ENCODE peak calls at places on chromosome 4, in four cellular contexts. Y is HCT116, H is H1, X is K562. Z is an unnamed sample.

GRCh38 chr4:173504181-173504503 is 25.9 kb downstream of the HAND2 start:
- DNase-seq in Y (no peak), H (no peak), X (no peak), Z (no peak)

GRCh38 chr4:11623726-11624037 is 195.0 kb upstream of the HS3ST1 start:
- DNase-seq in Y (no peak), H (no peak), X (no peak), Z (no peak)

GRCh38 chr4:25590171-25590570 is 65.5 kb upstream of the SLC34A2 start:
- DNase-seq in Y (no peak), H (no peak), X (no peak), Z (no peak)

GRCh38 chr4:81519856-81520255 is 48.1 kb upstream of the RASGEF1B start:
- DNase-seq in Y (no peak), H (no peak), X (no peak), Z (no peak)

GRCh38 chr4:84939111-84939510 is 27.4 kb downstream of the WDFY3 start:
- DNase-seq in Y (no peak), H (no peak), X (no peak), Z (no peak)

GRCh38 chr4:181909368-181909767 is 333.8 kb upstream of the TENM3 start:
- DNase-seq in Y (no peak), H (no peak), X (no peak), Z (no peak)

GRCh38 chr4:95091272-95091671 is 333.5 kb downstream of the BMPR1B start:
- DNase-seq in Y (no peak), H (no peak), X (no peak), Z (no peak)

GRCh38 chr4:136858911-136859310 is 673.4 kb downstream of the PCDH18 start:
- DNase-seq in Y (no peak), H (no peak), X (no peak), Z (no peak)

GRCh38 chr4:40335508-40335860 is 351 bp downstream of the CHRNA9 start:
- DNase-seq in Y (no peak), H (no peak), X (no peak), Z (no peak)

GRCh38 chr4:1417522-1418390 is 11.5 kb upstream of the NKX1-1 start:
- DNase-seq in Y (no peak), H (no peak), X (no peak), Z (peak; percentile 29)

GRCh38 chr4:140071806-140072205 is 82.2 kb downstream of the MAML3 start:
- DNase-seq in Y (no peak), H (no peak), X (no peak), Z (no peak)

GRCh38 chr4:26441110-26441509 is 49.2 kb downstream of the CCKAR start:
- DNase-seq in Y (no peak), H (no peak), X (no peak), Z (peak; percentile 10)

GRCh38 chr4:38762560-38762959 is 20.2 kb downstream of the TLR10 start:
- DNase-seq in Y (no peak), H (no peak), X (no peak), Z (no peak)
- H3K4me3 ChIP-seq in Y (no peak overlapping the region), H (no peak overlapping the region), X (no peak overlapping the region), Z (no peak overlapping the region)

GRCh38 chr4:33160126-33160525 is 2440.0 kb downstream of the PCDH7 start:
- DNase-seq in Y (peak; percentile 22), H (no peak), X (no peak), Z (no peak)
- TF ChIP-seq FOSL1 in Y (no peak), H (no peak), X (no peak), Z (no peak)

GRCh38 chr4:149108626-149109025 is 666.4 kb upstream of the NR3C2 start:
- DNase-seq in Y (no peak), H (no peak), X (no peak), Z (no peak)

GRCh38 chr4:149101649-149102048 is 659.4 kb upstream of the NR3C2 start:
- DNase-seq in Y (no peak), H (no peak), X (no peak), Z (no peak)

GRCh38 chr4:149102765-149103164 is 660.6 kb upstream of the NR3C2 start:
- DNase-seq in Y (no peak), H (no peak), X (no peak), Z (no peak)
- H3K4me3 ChIP-seq in Y (no peak overlapping the region), H (no peak overlapping the region), X (no peak overlapping the region), Z (no peak overlapping the region)

DNA sequence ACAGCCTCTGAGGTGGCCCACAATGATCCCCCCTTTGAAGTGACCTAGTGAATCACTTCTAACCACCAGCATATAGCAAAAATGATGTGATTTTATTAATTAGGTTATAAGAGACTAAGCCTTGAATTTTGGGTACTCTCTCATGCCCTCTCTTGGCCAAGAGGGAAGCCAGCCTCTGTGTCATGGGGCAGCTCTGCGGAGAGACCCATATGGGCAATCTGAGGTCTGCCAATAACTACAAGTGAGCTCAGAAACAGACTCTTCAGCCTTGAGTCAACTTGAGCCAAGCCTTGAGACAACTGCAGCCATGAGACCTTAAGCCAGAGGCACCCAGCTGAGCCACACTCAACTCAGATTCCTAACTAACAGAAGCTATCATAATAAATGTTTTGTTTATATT is 45.7 kb downstream of the MANBA start:
- DNase-seq in Y (no peak), H (no peak), X (no peak), Z (no peak)
- TF ChIP-seq FOSL1 in Y (no peak), H (no peak), X (no peak), Z (no peak)

DNA sequence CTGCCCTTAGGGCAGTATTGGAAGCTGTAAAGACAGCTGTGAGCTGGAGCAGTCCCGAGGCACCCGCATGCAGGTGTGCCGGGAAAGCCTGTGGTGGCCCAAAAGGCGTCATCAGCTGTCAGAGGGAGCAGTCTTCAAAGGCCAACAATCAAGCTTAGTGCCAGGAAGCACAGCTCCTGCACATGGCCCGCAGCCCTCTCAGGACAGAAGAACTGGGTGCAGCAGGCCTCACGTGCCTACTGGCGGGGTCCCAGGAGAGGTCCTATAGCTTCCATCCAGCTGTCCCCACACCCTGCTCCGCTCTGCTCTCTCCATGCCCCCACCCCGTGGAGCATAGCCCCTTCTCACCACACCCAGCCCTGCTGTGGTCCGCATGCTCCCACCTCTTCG is 92.2 kb upstream of the TRIM2 start:
- DNase-seq in Y (no peak), H (no peak), X (no peak), Z (no peak)
- H3K4me3 ChIP-seq in Y (no peak overlapping the region), H (no peak overlapping the region), X (no peak overlapping the region), Z (no peak overlapping the region)